ENCODE peak calls at places on chromosomes 11 and 22, in five cellular contexts. R is body of pancreas; K is CD4-positive, alpha-beta T cell; N is CD8-positive, alpha-beta memory T cell; X is thoracic aorta. B is an unnamed sample. For H3K9me3, the result is how much of the 10 kb centered on the place peaks cover.

GRCh38 chr11:93710239-93710638 is 31.1 kb downstream of the TAF1D start:
- DNase-seq in R (no peak), K (no peak), N (no peak), X (no peak), B (no peak)

GRCh38 chr11:76269661-76270322 is 63.5 kb upstream of the WNT11 start:
- DNase-seq in R (no peak), K (no peak), N (no peak), X (no peak), B (no peak)

GRCh38 chr22:19638282-19639015 is 75.9 kb upstream of the SEPTIN5 start:
- DNase-seq in R (no peak), K (no peak), N (no peak), X (no peak), B (no peak)

GRCh38 chr11:119751281-119752060 is 22.5 kb upstream of the NECTIN1 start:
- DNase-seq in R (no peak), K (no peak), N (no peak), X (no peak), B (no peak)

GRCh38 chr11:67507242-67507890 is 596 bp downstream of the CDK2AP2 start:
- DNase-seq in R (peak), K (peak), N (no peak), X (peak), B (no peak)

GRCh38 chr22:36037102-36037758 is 8.6 kb upstream of the RBFOX2 start:
- DNase-seq in R (no peak), K (no peak), N (no peak), X (no peak), B (no peak)

GRCh38 chr11:47778878-47779483 is 11.8 kb upstream of the FNBP4 start:
- DNase-seq in R (no peak), K (no peak), N (no peak), X (no peak), B (no peak)

GRCh38 chr11:105236631-105237030 is 97.1 kb upstream of the CARD18 start:
- DNase-seq in R (no peak), K (no peak), N (no peak), X (no peak), B (no peak)

GRCh38 chr22:33803883-33804282 is 116.4 kb downstream of the LARGE1 start:
- DNase-seq in R (no peak), K (no peak), N (no peak), X (no peak), B (no peak)

GRCh38 chr11:127490896-127491295 is 490.3 kb upstream of the KIRREL3 start:
- DNase-seq in R (no peak), K (no peak), N (no peak), X (no peak), B (no peak)

GRCh38 chr11:34655335-34656008 is 34.6 kb downstream of the EHF start:
- DNase-seq in R (no peak), K (no peak), N (no peak), X (no peak), B (no peak)

GRCh38 chr11:13038366-13038765 is 29.2 kb downstream of the RASSF10 start:
- DNase-seq in R (no peak), K (no peak), N (no peak), X (no peak), B (no peak)

GRCh38 chr11:88016392-88017020 is 158.7 kb downstream of the RAB38 start:
- DNase-seq in R (peak), K (peak), N (peak), X (peak), B (peak)

GRCh38 chr11:66388746-66389386 is 17.3 kb upstream of the SLC29A2 start:
- DNase-seq in R (peak), K (peak), N (peak), X (no peak), B (peak)

GRCh38 chr11:111942826-111943225 is 5.7 kb downstream of the DIXDC1 start:
- DNase-seq in R (no peak), K (no peak), N (no peak), X (no peak), B (no peak)

GRCh38 chr11:2525166-2525861 is 80.5 kb downstream of the KCNQ1 start:
- DNase-seq in R (peak), K (peak), N (no peak), X (no peak), B (peak)

GRCh38 chr22:23762866-23763578 is at the start of gene C22orf15:
- DNase-seq in R (no peak), K (no peak), N (no peak), X (no peak), B (no peak)

GRCh38 chr11:120964857-120965256 is 59.0 kb upstream of the TBCEL start:
- DNase-seq in R (no peak), K (no peak), N (no peak), X (no peak), B (no peak)

GRCh38 chr11:71499546-71499945 is 27.5 kb upstream of the KRTAP5-7 start:
- DNase-seq in R (no peak), K (no peak), N (no peak), X (no peak), B (no peak)

GRCh38 chr11:65700377-65700776 is 11.7 kb upstream of the KAT5 start:
- DNase-seq in R (no peak), K (no peak), N (no peak), X (no peak), B (no peak)

GRCh38 chr11:62543680-62544444 is 2.7 kb downstream of the AHNAK start:
- DNase-seq in R (no peak), K (no peak), N (no peak), X (no peak), B (no peak)

GRCh38 chr11:57458410-57459111 is 1.8 kb upstream of the RTN4RL2 start:
- DNase-seq in R (peak), K (no peak), N (peak), X (no peak), B (peak)

GRCh38 chr22:49693416-49693815 is 134.3 kb downstream of the BRD1 start:
- DNase-seq in R (no peak), K (no peak), N (no peak), X (no peak), B (no peak)

GRCh38 chr22:18000441-18001039 is 23.8 kb downstream of the MICAL3 start:
- DNase-seq in R (peak), K (no peak), N (peak), X (no peak), B (peak)

GRCh38 chr22:18147791-18148507 is 2.0 kb upstream of the USP18 start:
- DNase-seq in R (no peak), K (no peak), N (no peak), X (no peak), B (no peak)

GRCh38 chr11:112318193-112318592 is 57.5 kb upstream of the PLET1 start:
- DNase-seq in R (no peak), K (no peak), N (no peak), X (no peak), B (no peak)

GRCh38 chr22:40189979-40190378 is 12.3 kb downstream of the TNRC6B start:
- DNase-seq in R (no peak), K (no peak), N (no peak), X (no peak), B (no peak)

GRCh38 chr22:44816141-44816540 is 63.8 kb downstream of the ARHGAP8 start:
- DNase-seq in R (no peak), K (no peak), N (no peak), X (no peak), B (no peak)

GRCh38 chr22:23106906-23107367 is 34.9 kb downstream of the RSPH14 start:
- DNase-seq in R (peak), K (no peak), N (no peak), X (no peak), B (no peak)

GRCh38 chr11:78094250-78094649 is 14.6 kb upstream of the NDUFC2 start:
- DNase-seq in R (no peak), K (no peak), N (no peak), X (no peak), B (no peak)

GRCh38 chr11:119065369-119065768 is 2.2 kb upstream of the VPS11 start:
- DNase-seq in R (no peak), K (peak), N (no peak), X (no peak), B (no peak)

GRCh38 chr11:106389096-106389495 is 311.6 kb downstream of the AASDHPPT start:
- DNase-seq in R (no peak), K (no peak), N (no peak), X (no peak), B (no peak)

GRCh38 chr22:48644108-48644507 is 1183.6 kb downstream of the BRD1 start:
- DNase-seq in R (no peak), K (no peak), N (no peak), X (no peak), B (no peak)

GRCh38 chr22:48640890-48641771 is 1186.5 kb downstream of the BRD1 start:
- DNase-seq in R (no peak), K (no peak), N (no peak), X (no peak), B (no peak)

GRCh38 chr22:48641906-48642475 is 1185.7 kb downstream of the BRD1 start:
- DNase-seq in R (no peak), K (no peak), N (no peak), X (no peak), B (no peak)

GRCh38 chr22:48643066-48643731 is 1184.5 kb downstream of the BRD1 start:
- DNase-seq in R (no peak), K (no peak), N (no peak), X (no peak), B (no peak)

DNA sequence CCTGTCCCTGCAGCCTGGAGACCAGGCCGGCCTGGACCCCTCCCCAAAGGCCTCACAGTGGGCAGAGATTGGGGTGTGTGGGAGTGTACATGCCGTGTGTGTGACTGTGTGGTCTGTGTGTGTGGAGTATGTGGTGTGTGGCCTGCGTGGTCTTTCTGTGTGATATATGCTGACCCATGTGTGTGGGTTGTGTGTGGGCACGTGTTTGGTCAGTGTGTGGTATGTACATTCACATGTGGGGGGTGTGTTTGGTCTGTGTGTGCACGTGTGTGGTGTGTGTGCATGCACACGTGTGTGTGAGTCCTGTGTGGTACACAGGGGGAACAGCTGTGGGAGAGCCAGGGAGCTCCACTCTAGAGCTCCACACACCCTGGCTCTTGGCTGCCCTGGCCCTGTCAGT is 1185.1 kb downstream of the BRD1 start:
- DNase-seq in R (no peak), K (no peak), N (no peak), X (no peak), B (no peak)
- H3K9me3 ChIP-seq in R (under half), K (under half), N (under half), X (under half), B (under half)

DNA sequence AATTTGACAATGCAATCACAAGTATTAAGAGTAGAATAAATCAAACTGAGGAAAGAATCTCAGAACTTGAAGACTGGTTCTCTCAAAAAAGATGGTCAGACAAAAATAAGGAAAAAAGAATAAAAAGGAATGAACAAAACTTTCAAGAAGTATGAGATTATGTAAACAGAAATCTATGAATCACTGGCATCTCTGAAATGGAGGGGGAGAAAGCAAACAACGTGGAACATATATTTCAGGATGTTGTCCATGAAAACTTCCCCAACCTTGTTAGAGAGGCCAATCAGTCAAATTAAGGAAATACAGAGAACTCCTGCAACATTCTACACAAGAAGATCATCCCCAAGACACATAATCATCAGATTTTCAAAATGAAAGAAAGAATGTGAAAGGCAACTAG is 235.7 kb downstream of the SBF2 start:
- DNase-seq in R (no peak), K (no peak), N (no peak), X (no peak), B (no peak)
- H3K9me3 ChIP-seq in R (under half), K (under half), N (under half), X (under half), B (under half)

GRCh38 chr22:47810505-47811500 is 1048.4 kb downstream of the TBC1D22A start:
- DNase-seq in R (no peak), K (no peak), N (no peak), X (no peak), B (no peak)

GRCh38 chr22:47811971-47812370 is 1049.5 kb downstream of the TBC1D22A start:
- DNase-seq in R (no peak), K (no peak), N (no peak), X (no peak), B (no peak)

GRCh38 chr22:47816121-47816915 is 1053.9 kb downstream of the TBC1D22A start:
- DNase-seq in R (no peak), K (no peak), N (no peak), X (no peak), B (no peak)

GRCh38 chr22:47814474-47814873 is 1052.0 kb downstream of the TBC1D22A start:
- DNase-seq in R (no peak), K (no peak), N (no peak), X (no peak), B (no peak)

DNA sequence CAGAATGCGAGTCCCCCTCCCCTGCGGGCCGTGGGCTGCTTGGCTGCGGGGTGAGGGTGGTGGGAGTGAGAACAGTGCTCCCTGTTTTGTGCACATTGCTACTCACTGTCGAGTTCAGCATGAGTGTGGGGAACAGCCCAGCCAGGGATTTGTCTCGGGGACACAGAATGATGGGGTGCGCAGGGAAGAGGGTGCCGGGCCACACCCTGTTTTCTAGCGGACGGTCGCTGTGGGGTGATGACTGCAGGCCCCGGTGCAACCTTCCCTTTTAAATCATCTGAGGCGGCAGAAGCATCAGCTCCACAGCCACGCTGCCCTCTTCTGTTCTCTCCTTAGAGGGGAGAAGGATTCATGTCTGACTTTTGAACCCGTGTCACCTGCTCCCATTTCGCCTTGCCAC is 1051.2 kb downstream of the TBC1D22A start:
- DNase-seq in R (no peak), K (no peak), N (no peak), X (no peak), B (no peak)
- H3K9me3 ChIP-seq in R (under half), K (under half), N (under half), X (under half), B (under half)

GRCh38 chr22:48654492-48654891 is 1173.2 kb downstream of the BRD1 start:
- DNase-seq in R (no peak), K (no peak), N (no peak), X (no peak), B (no peak)

GRCh38 chr22:48651981-48652538 is 1175.6 kb downstream of the BRD1 start:
- DNase-seq in R (no peak), K (no peak), N (no peak), X (no peak), B (no peak)

GRCh38 chr22:48653306-48653705 is 1174.4 kb downstream of the BRD1 start:
- DNase-seq in R (no peak), K (no peak), N (no peak), X (no peak), B (no peak)

GRCh38 chr22:48652796-48653195 is 1174.9 kb downstream of the BRD1 start:
- DNase-seq in R (no peak), K (no peak), N (no peak), X (no peak), B (no peak)

GRCh38 chr22:48653929-48654328 is 1173.7 kb downstream of the BRD1 start:
- DNase-seq in R (no peak), K (no peak), N (no peak), X (no peak), B (no peak)
- H3K9me3 ChIP-seq in R (under half), K (under half), N (under half), X (under half), B (under half)

DNA sequence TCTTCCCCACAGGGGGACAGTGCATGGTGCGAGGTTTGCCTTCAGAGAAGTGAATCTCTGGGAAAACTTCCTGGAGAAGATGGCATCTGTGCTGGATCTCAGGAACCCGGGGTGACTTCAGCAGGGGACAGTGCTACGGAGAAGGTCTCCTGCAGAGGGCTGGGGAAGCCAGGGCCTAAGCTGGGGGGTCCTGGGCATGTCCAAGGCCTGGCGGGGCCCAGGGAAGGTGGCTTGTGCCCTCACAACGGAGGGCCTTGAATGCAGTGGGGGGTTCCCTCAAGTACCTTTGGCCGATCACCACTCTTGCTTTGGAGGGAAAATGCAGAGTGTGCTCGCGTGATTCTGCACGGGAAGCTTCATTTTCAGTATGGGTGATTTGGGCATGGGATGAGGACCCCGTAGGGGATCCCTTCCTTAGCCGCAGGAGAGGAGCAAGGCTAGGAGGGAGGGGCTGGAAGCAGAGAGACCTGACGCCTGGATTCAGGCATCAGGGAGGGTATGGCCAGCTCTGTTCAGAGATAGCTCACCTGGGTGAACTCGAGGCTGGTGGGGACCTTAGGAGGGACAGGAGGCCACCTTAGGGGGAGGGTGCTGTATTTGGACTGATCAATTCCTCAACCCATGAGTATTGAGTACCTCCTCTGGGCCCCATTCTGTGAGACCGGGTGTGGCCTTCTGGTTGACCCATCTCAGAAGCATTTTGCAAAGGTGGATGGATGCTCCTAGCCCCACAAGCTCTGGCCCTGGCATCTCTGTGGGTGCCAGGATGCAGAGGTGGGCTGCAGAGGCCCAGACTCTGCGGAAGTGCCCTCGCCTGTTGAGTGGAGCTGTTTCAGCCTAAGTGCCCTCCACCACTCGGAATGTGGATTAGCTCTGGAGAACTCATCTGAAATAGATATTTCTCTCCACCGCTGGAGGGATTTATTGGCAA is 529.4 kb downstream of the TBC1D22A start:
- DNase-seq in R (no peak), K (no peak), N (no peak), X (no peak), B (no peak)
- H3K9me3 ChIP-seq in R (under half), K (under half), N (under half), X (under half), B (under half)

B was measured in T-helper 17 cell.